ENCODE peak calls at places on chromosomes 4 and X, in five cellular contexts. N, J, Z, U and B are unnamed samples.

GRCh38 chr4:86895692-86896488 is 3.7 kb upstream of the C4orf36 start:
- DNase-seq in Z (peak), U (peak), J (no peak), N (peak), B (peak)

GRCh38 chrX:19373034-19373891 is 29.5 kb downstream of the PDHA1 start:
- DNase-seq in Z (no peak), U (no peak), J (no peak), N (no peak), B (no peak)

GRCh38 chr4:85798011-85798770 is 323.2 kb downstream of the ARHGAP24 start:
- DNase-seq in N (no peak), J (no peak), U (no peak), Z (peak), B (peak)

GRCh38 chr4:96293806-96294205 is 453.9 kb downstream of the PDHA2 start:
- DNase-seq in J (no peak), N (no peak), Z (no peak), U (no peak), B (peak)

GRCh38 chr4:1321946-1322650 is 24.9 kb upstream of the UVSSA start:
- DNase-seq in U (no peak), J (no peak), N (no peak), Z (no peak), B (no peak)

GRCh38 chr4:2768124-2768523 is 12.0 kb upstream of the TNIP2 start:
- DNase-seq in U (no peak), N (no peak), Z (no peak), J (no peak), B (no peak)

GRCh38 chr4:83255584-83255983 is 29.0 kb downstream of the COQ2 start:
- DNase-seq in Z (peak), N (no peak), U (no peak), J (no peak), B (peak)

GRCh38 chr4:184541918-184542317 is 67.6 kb upstream of the IRF2 start:
- DNase-seq in U (no peak), J (no peak), N (no peak), Z (no peak), B (no peak)

GRCh38 chr4:176726803-176727202 is 65.9 kb downstream of the VEGFC start:
- DNase-seq in Z (no peak), U (no peak), N (peak), J (no peak), B (no peak)

GRCh38 chrX:150899191-150899757 is 806 bp upstream of the CD99L2 start:
- DNase-seq in N (peak), J (peak), Z (peak), U (peak), B (peak)

GRCh38 chrX:15404712-15405111 is 20.5 kb upstream of the VEGFD start:
- DNase-seq in U (peak), J (no peak), N (peak), Z (peak), B (no peak)

GRCh38 chr4:106708604-106708876 is 327.6 kb downstream of the DKK2 start:
- DNase-seq in J (no peak), N (no peak), U (no peak), Z (no peak), B (no peak)

GRCh38 chr4:62133977-62134376 is 933.9 kb downstream of the ADGRL3 start:
- DNase-seq in J (no peak), N (no peak), Z (no peak), U (peak), B (no peak)

GRCh38 chr4:183328832-183329231 is 6.6 kb upstream of the CLDN24 start:
- DNase-seq in Z (no peak), J (no peak), U (no peak), N (peak), B (no peak)

GRCh38 chr4:181569553-181569952 is 673.6 kb upstream of the TENM3 start:
- DNase-seq in N (peak), Z (peak), J (no peak), U (no peak), B (peak)

GRCh38 chr4:1727117-1728031 is 6.1 kb downstream of the TACC3 start:
- DNase-seq in U (peak), N (no peak), Z (peak), J (no peak), B (peak)

GRCh38 chr4:22202351-22203343 is 254.1 kb upstream of the KCNIP4 start:
- DNase-seq in N (no peak), U (no peak), J (no peak), Z (no peak), B (peak)

GRCh38 chr4:184645904-184646610 is 3.2 kb downstream of the CASP3 start:
- DNase-seq in N (no peak), J (no peak), Z (no peak), U (no peak), B (no peak)

GRCh38 chrX:66050140-66050569 is 10.3 kb upstream of the VSIG4 start:
- DNase-seq in Z (no peak), J (no peak), U (no peak), N (no peak), B (no peak)

GRCh38 chrX:32026772-32027171 is 954.9 kb upstream of the FTHL17 start:
- DNase-seq in Z (no peak), U (no peak), N (no peak), J (no peak), B (no peak)

GRCh38 chr4:126697748-126698147 is 935.0 kb upstream of the INTU start:
- DNase-seq in Z (peak), U (no peak), N (no peak), J (no peak), B (peak)

GRCh38 chrX:50638123-50638522 is 167.5 kb upstream of the DGKK start:
- DNase-seq in U (peak), N (no peak), J (no peak), Z (no peak), B (no peak)

GRCh38 chr4:57023104-57023503 is 44.4 kb downstream of the POLR2B start:
- DNase-seq in N (peak), J (no peak), U (no peak), Z (peak), B (peak)

GRCh38 chr4:39043697-39044363 is 11.6 kb upstream of the TMEM156 start:
- DNase-seq in N (no peak), Z (no peak), J (no peak), U (peak), B (peak)

GRCh38 chr4:10108818-10109783 is 7.5 kb downstream of the WDR1 start:
- DNase-seq in J (peak), U (no peak), N (no peak), Z (no peak), B (peak)

GRCh38 chr4:139921551-139922184 is 232.3 kb downstream of the MAML3 start:
- DNase-seq in Z (no peak), J (no peak), N (no peak), U (no peak), B (no peak)

GRCh38 chrX:14051416-14051815 is 21.7 kb upstream of the GEMIN8 start:
- DNase-seq in J (no peak), U (no peak), Z (peak), N (no peak), B (no peak)

GRCh38 chrX:116317409-116317808 is 119.0 kb upstream of the SLC6A14 start:
- DNase-seq in N (no peak), U (peak), J (no peak), Z (peak), B (peak)

GRCh38 chr4:14225683-14226207 is 598.2 kb upstream of the BOD1L1 start:
- DNase-seq in Z (no peak), N (no peak), J (no peak), U (no peak), B (no peak)

GRCh38 chr4:15729910-15730533 is 27.2 kb downstream of the BST1 start:
- DNase-seq in N (peak), U (peak), J (peak), Z (peak), B (peak)

GRCh38 chr4:185398618-185399017 is 2.0 kb downstream of the ANKRD37 start:
- DNase-seq in Z (no peak), N (no peak), J (no peak), U (no peak), B (no peak)

GRCh38 chr4:81498046-81498445 is 26.3 kb upstream of the RASGEF1B start:
- DNase-seq in Z (no peak), J (no peak), U (no peak), N (no peak), B (no peak)